ENCODE peak calls at places on chromosomes 1 and 21, in five cellular contexts. One of them, this sample, is unnamed.
A peak's percentile ranks its signal among the peaks of the same experiment; 100 is the strongest.

GRCh38 chr1:202661136-202661845 is 49.0 kb downstream of the SYT2 start:
- DNase-seq in cardiac muscle cell: no peak
- DNase-seq in neural crest cell: no peak
- DNase-seq in osteoblast: no peak
- DNase-seq in cardiac fibroblast: no peak
- DNase-seq in this sample: no peak

GRCh38 chr21:17427831-17428483 is 84.9 kb upstream of the CXADR start:
- DNase-seq in cardiac muscle cell: no peak
- DNase-seq in neural crest cell: no peak
- DNase-seq in osteoblast: no peak
- DNase-seq in cardiac fibroblast: no peak
- DNase-seq in this sample: no peak

GRCh38 chr1:4736254-4736653 is 81.8 kb downstream of the AJAP1 start:
- DNase-seq in cardiac muscle cell: no peak
- DNase-seq in neural crest cell: no peak
- DNase-seq in osteoblast: peak; percentile 17
- DNase-seq in cardiac fibroblast: no peak
- DNase-seq in this sample: no peak

GRCh38 chr1:143497374-143497747 is 474.4 kb downstream of the FAM72C start:
- DNase-seq in cardiac muscle cell: no peak
- DNase-seq in neural crest cell: no peak
- DNase-seq in osteoblast: no peak
- DNase-seq in cardiac fibroblast: no peak
- DNase-seq in this sample: no peak

GRCh38 chr1:204259196-204259595 is 45.4 kb upstream of the GOLT1A start:
- DNase-seq in cardiac muscle cell: no peak
- DNase-seq in neural crest cell: no peak
- DNase-seq in osteoblast: peak; percentile 56
- DNase-seq in cardiac fibroblast: no peak
- DNase-seq in this sample: no peak

GRCh38 chr1:99675292-99675691 is 29.4 kb downstream of the PALMD start:
- DNase-seq in cardiac muscle cell: no peak
- DNase-seq in neural crest cell: no peak
- DNase-seq in osteoblast: no peak
- DNase-seq in cardiac fibroblast: no peak
- DNase-seq in this sample: no peak

GRCh38 chr1:170663011-170663410 is 920 bp upstream of the PRRX1 start:
- DNase-seq in cardiac muscle cell: no peak
- DNase-seq in neural crest cell: no peak
- DNase-seq in osteoblast: no peak
- DNase-seq in cardiac fibroblast: peak; percentile 67
- DNase-seq in this sample: no peak

GRCh38 chr21:15211491-15212133 is 146.8 kb upstream of the NRIP1 start:
- DNase-seq in cardiac muscle cell: no peak
- DNase-seq in neural crest cell: no peak
- DNase-seq in osteoblast: no peak
- DNase-seq in cardiac fibroblast: no peak
- DNase-seq in this sample: no peak

GRCh38 chr1:77831976-77832695 is 52.7 kb downstream of the MIGA1 start:
- DNase-seq in cardiac muscle cell: no peak
- DNase-seq in neural crest cell: no peak
- DNase-seq in osteoblast: peak; percentile 61
- DNase-seq in cardiac fibroblast: peak; percentile 81
- DNase-seq in this sample: peak; percentile 71

GRCh38 chr1:19310720-19311502 is 1.0 kb downstream of the AKR7A2 start:
- DNase-seq in cardiac muscle cell: peak; percentile 14
- DNase-seq in neural crest cell: no peak
- DNase-seq in osteoblast: peak; percentile 82
- DNase-seq in cardiac fibroblast: peak; percentile 16
- DNase-seq in this sample: peak; percentile 28

GRCh38 chr1:39988618-39989343 is 33.8 kb downstream of the MFSD2A start:
- DNase-seq in cardiac muscle cell: no peak
- DNase-seq in neural crest cell: no peak
- DNase-seq in osteoblast: no peak
- DNase-seq in cardiac fibroblast: no peak
- DNase-seq in this sample: no peak

GRCh38 chr21:28142692-28143091 is 850.0 kb downstream of the LTN1 start:
- DNase-seq in cardiac muscle cell: no peak
- DNase-seq in neural crest cell: no peak
- DNase-seq in osteoblast: no peak
- DNase-seq in cardiac fibroblast: peak; percentile 46
- DNase-seq in this sample: peak; percentile 79

GRCh38 chr1:4307468-4307845 is 347.0 kb upstream of the AJAP1 start:
- DNase-seq in cardiac muscle cell: no peak
- DNase-seq in neural crest cell: no peak
- DNase-seq in osteoblast: no peak
- DNase-seq in cardiac fibroblast: no peak
- DNase-seq in this sample: no peak

GRCh38 chr1:77399250-77400086 is 117.6 kb downstream of the AK5 start:
- DNase-seq in cardiac muscle cell: no peak
- DNase-seq in neural crest cell: no peak
- DNase-seq in osteoblast: no peak
- DNase-seq in cardiac fibroblast: no peak
- DNase-seq in this sample: no peak

GRCh38 chr1:84889437-84889836 is 3.6 kb downstream of the LPAR3 start:
- DNase-seq in cardiac muscle cell: no peak
- DNase-seq in neural crest cell: no peak
- DNase-seq in osteoblast: no peak
- DNase-seq in cardiac fibroblast: peak; percentile 44
- DNase-seq in this sample: no peak

GRCh38 chr1:160827418-160827817 is 31.4 kb downstream of the LY9 start:
- DNase-seq in cardiac muscle cell: no peak
- DNase-seq in neural crest cell: no peak
- DNase-seq in osteoblast: no peak
- DNase-seq in cardiac fibroblast: peak; percentile 58
- DNase-seq in this sample: no peak

GRCh38 chr1:45442272-45442671 is 48.7 kb downstream of the TESK2 start:
- DNase-seq in cardiac muscle cell: no peak
- DNase-seq in neural crest cell: no peak
- DNase-seq in osteoblast: peak; percentile 85
- DNase-seq in cardiac fibroblast: peak; percentile 57
- DNase-seq in this sample: peak; percentile 42

GRCh38 chr1:167671727-167672511 is 41.9 kb downstream of the RCSD1 start:
- DNase-seq in cardiac muscle cell: no peak
- DNase-seq in neural crest cell: no peak
- DNase-seq in osteoblast: no peak
- DNase-seq in cardiac fibroblast: no peak
- DNase-seq in this sample: no peak

DNA sequence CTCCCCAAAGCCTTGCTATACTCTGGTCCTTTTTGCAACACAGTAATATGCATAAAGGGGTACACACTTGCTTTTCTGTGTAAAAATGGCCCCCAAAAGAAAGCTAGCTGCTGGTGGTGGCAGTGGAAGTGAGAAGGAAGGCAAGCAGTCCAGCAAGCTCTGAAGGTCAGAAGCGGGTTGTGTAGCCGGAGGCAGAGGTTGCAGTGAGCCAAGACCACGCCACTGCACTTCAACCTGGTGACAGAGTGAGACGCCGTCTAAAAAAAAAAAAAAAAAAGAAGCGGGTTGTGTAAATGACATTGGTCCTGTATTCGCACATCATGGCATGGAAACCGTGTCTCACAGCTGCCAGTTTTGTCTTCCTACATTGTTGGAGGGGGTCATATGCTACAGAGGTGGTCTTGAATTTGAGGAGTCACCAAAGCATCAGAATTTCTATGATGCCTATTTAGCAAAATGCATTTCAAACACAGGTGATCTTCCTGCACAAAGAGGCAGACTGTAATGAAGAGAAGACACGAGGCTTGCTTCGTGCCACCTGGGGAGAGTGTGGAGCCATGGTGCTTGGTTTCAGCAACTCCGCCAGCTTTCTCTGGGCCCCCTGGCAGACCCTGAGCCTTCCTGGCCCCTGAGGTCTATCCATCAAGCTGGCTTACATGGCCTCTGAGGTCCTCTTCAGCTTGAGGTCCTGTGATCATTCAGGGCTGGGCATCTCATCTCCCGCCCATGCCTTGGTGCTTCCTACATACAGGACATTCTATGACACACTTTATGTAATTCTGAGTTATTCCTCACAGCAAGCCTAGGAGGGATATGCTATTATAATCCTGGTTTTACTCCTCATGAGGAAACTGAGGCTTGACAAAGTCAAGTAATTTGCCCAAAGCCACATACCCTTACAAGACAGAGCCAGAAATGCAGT is 71.0 kb downstream of the TOMM20 start:
- DNase-seq in cardiac muscle cell: no peak
- DNase-seq in neural crest cell: no peak
- DNase-seq in osteoblast: peak; percentile 21
- DNase-seq in cardiac fibroblast: no peak
- DNase-seq in this sample: no peak
- TF ChIP-seq CTCF in cardiac muscle cell: no peak
- TF ChIP-seq CTCF in neural crest cell: no peak
- TF ChIP-seq CTCF in osteoblast: no peak
- TF ChIP-seq CTCF in cardiac fibroblast: no peak
- TF ChIP-seq CTCF in this sample: no peak

DNA sequence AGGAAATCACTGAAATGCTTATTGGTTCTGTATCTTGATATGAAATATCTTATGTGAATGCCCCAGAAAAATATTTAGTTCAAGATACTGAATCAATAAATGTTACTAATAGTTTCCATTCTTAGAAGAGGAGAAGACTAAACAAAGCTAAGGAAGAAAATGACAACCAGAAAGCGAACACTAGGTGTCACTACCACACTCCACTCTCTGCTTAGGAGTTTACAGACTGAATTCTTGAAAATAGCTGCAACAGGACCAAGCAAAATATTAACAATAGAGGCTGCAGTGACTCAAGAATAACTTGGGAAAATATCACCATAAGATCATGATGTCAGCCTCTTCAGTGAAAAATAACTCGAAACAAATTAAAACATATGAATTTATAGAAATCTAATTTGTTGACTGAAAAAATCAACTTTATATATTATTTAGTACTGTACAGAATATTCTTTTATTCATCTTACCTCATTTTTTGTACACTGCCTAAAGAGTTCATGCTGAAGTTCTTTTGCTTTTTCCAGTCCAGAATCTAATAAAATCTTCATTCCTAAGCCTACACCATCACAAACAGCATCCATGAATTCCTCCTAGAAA is 61.6 kb downstream of the KIF14 start:
- DNase-seq in cardiac muscle cell: peak; percentile 56
- DNase-seq in neural crest cell: no peak
- DNase-seq in osteoblast: peak; percentile 58
- DNase-seq in cardiac fibroblast: peak; percentile 72
- DNase-seq in this sample: peak; percentile 50
- TF ChIP-seq CTCF in cardiac muscle cell: peak; percentile 78
- TF ChIP-seq CTCF in neural crest cell: peak; percentile 78
- TF ChIP-seq CTCF in osteoblast: peak; percentile 78
- TF ChIP-seq CTCF in cardiac fibroblast: peak; percentile 63
- TF ChIP-seq CTCF in this sample: peak; percentile 83

GRCh38 chr1:109190189-109190588 is 23.5 kb upstream of the SARS1 start:
- DNase-seq in cardiac muscle cell: no peak
- DNase-seq in neural crest cell: no peak
- DNase-seq in osteoblast: no peak
- DNase-seq in cardiac fibroblast: no peak
- DNase-seq in this sample: no peak

GRCh38 chr1:109192433-109192832 is 21.3 kb upstream of the SARS1 start:
- DNase-seq in cardiac muscle cell: no peak
- DNase-seq in neural crest cell: no peak
- DNase-seq in osteoblast: no peak
- DNase-seq in cardiac fibroblast: no peak
- DNase-seq in this sample: no peak

GRCh38 chr1:109191377-109191776 is 22.3 kb upstream of the SARS1 start:
- DNase-seq in cardiac muscle cell: no peak
- DNase-seq in neural crest cell: no peak
- DNase-seq in osteoblast: no peak
- DNase-seq in cardiac fibroblast: no peak
- DNase-seq in this sample: no peak

GRCh38 chr1:109197163-109198042 is 16.3 kb upstream of the SARS1 start:
- DNase-seq in cardiac muscle cell: peak; percentile 71
- DNase-seq in neural crest cell: no peak
- DNase-seq in osteoblast: peak; percentile 93
- DNase-seq in cardiac fibroblast: peak; percentile 97
- DNase-seq in this sample: peak; percentile 99

GRCh38 chr1:109193653-109194590 is 19.8 kb upstream of the SARS1 start:
- DNase-seq in cardiac muscle cell: no peak
- DNase-seq in neural crest cell: peak; percentile 34
- DNase-seq in osteoblast: no peak
- DNase-seq in cardiac fibroblast: no peak
- DNase-seq in this sample: no peak
- TF ChIP-seq CTCF in cardiac muscle cell: peak; percentile 66
- TF ChIP-seq CTCF in neural crest cell: peak; percentile 69
- TF ChIP-seq CTCF in osteoblast: peak; percentile 66
- TF ChIP-seq CTCF in cardiac fibroblast: peak; percentile 68
- TF ChIP-seq CTCF in this sample: peak; percentile 79

GRCh38 chr1:68162761-68163160 is 69.6 kb downstream of the WLS start:
- DNase-seq in cardiac muscle cell: no peak
- DNase-seq in neural crest cell: no peak
- DNase-seq in osteoblast: no peak
- DNase-seq in cardiac fibroblast: no peak
- DNase-seq in this sample: no peak
- TF ChIP-seq CTCF in cardiac muscle cell: peak; percentile 8
- TF ChIP-seq CTCF in neural crest cell: no peak
- TF ChIP-seq CTCF in osteoblast: peak; percentile 17
- TF ChIP-seq CTCF in cardiac fibroblast: no peak
- TF ChIP-seq CTCF in this sample: peak; percentile 44

GRCh38 chr21:45769239-45769758 is 125.8 kb downstream of the PCBP3 start:
- DNase-seq in cardiac muscle cell: no peak
- DNase-seq in neural crest cell: no peak
- DNase-seq in osteoblast: peak; percentile 59
- DNase-seq in cardiac fibroblast: no peak
- DNase-seq in this sample: no peak

GRCh38 chr21:45767071-45768006 is 123.8 kb downstream of the PCBP3 start:
- DNase-seq in cardiac muscle cell: no peak
- DNase-seq in neural crest cell: no peak
- DNase-seq in osteoblast: peak; percentile 80
- DNase-seq in cardiac fibroblast: peak; percentile 41
- DNase-seq in this sample: no peak

GRCh38 chr21:45768011-45768740 is 124.7 kb downstream of the PCBP3 start:
- DNase-seq in cardiac muscle cell: no peak
- DNase-seq in neural crest cell: no peak
- DNase-seq in osteoblast: peak; percentile 74
- DNase-seq in cardiac fibroblast: peak; percentile 62
- DNase-seq in this sample: no peak

GRCh38 chr21:45769896-45770295 is 126.4 kb downstream of the PCBP3 start:
- DNase-seq in cardiac muscle cell: no peak
- DNase-seq in neural crest cell: no peak
- DNase-seq in osteoblast: no peak
- DNase-seq in cardiac fibroblast: no peak
- DNase-seq in this sample: no peak

DNA sequence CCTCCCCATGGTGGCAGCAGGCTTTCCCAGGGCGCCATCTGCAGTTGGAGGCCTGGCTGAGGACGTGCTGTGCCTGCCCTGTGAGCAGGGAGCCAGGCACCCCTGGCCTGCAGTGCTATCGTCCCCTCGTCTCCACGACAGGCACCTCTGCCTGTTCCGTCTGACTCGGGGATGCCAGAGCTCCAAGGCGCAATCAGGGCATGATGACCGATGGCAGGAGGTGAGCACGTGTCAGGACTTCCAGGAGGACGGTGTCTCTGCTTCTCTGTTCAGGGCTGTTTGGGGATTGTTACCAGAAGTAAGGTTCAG is 125.2 kb downstream of the PCBP3 start:
- DNase-seq in cardiac muscle cell: no peak
- DNase-seq in neural crest cell: no peak
- DNase-seq in osteoblast: no peak
- DNase-seq in cardiac fibroblast: no peak
- DNase-seq in this sample: no peak
- TF ChIP-seq CTCF in cardiac muscle cell: peak; percentile 18
- TF ChIP-seq CTCF in neural crest cell: no peak
- TF ChIP-seq CTCF in osteoblast: peak; percentile 6
- TF ChIP-seq CTCF in cardiac fibroblast: peak; percentile 9
- TF ChIP-seq CTCF in this sample: peak; percentile 11